ENCODE peak calls at places on chromosomes 11 and 22, in five cellular contexts. One of them, this sample, is unnamed.
A peak's percentile ranks its signal among the peaks of the same experiment; 100 is the strongest.

GRCh38 chr11:119029340-119030028 is 1.2 kb downstream of the SLC37A4 start:
- DNase-seq in colonic mucosa: peak; percentile 91
- DNase-seq in OCI-LY7: no peak
- DNase-seq in lower lobe of right lung: no peak
- DNase-seq in tibial nerve: peak; percentile 9
- DNase-seq in this sample: peak; percentile 74

GRCh38 chr22:23288301-23289129 is 108.2 kb downstream of the BCR start:
- DNase-seq in colonic mucosa: no peak
- DNase-seq in OCI-LY7: no peak
- DNase-seq in lower lobe of right lung: no peak
- DNase-seq in tibial nerve: no peak
- DNase-seq in this sample: no peak

GRCh38 chr22:25700996-25701815 is 40.8 kb upstream of the MYO18B start:
- DNase-seq in colonic mucosa: no peak
- DNase-seq in OCI-LY7: no peak
- DNase-seq in lower lobe of right lung: no peak
- DNase-seq in tibial nerve: peak; percentile 9
- DNase-seq in this sample: no peak

GRCh38 chr22:30078320-30079311 is 1.6 kb upstream of the HORMAD2 start:
- DNase-seq in colonic mucosa: no peak
- DNase-seq in OCI-LY7: no peak
- DNase-seq in lower lobe of right lung: peak; percentile 64
- DNase-seq in tibial nerve: no peak
- DNase-seq in this sample: peak; percentile 49

GRCh38 chr11:55172734-55173415 is 89.1 kb upstream of the TRIM48 start:
- DNase-seq in colonic mucosa: no peak
- DNase-seq in OCI-LY7: no peak
- DNase-seq in lower lobe of right lung: no peak
- DNase-seq in tibial nerve: no peak
- DNase-seq in this sample: no peak

GRCh38 chr11:45803981-45804805 is 756 bp upstream of the SLC35C1 start:
- DNase-seq in colonic mucosa: peak; percentile 92
- DNase-seq in OCI-LY7: peak; percentile 54
- DNase-seq in lower lobe of right lung: peak; percentile 92
- DNase-seq in tibial nerve: peak; percentile 62
- DNase-seq in this sample: peak; percentile 89

GRCh38 chr11:118872403-118872821 is 11.3 kb upstream of the CXCR5 start:
- DNase-seq in colonic mucosa: no peak
- DNase-seq in OCI-LY7: no peak
- DNase-seq in lower lobe of right lung: no peak
- DNase-seq in tibial nerve: no peak
- DNase-seq in this sample: no peak

GRCh38 chr11:57597461-57597892 is at the start of gene SERPING1:
- DNase-seq in colonic mucosa: peak; percentile 48
- DNase-seq in OCI-LY7: no peak
- DNase-seq in lower lobe of right lung: peak; percentile 70
- DNase-seq in tibial nerve: peak; percentile 83
- DNase-seq in this sample: peak; percentile 79

GRCh38 chr11:120881591-120881990 is 142.3 kb upstream of the TBCEL start:
- DNase-seq in colonic mucosa: no peak
- DNase-seq in OCI-LY7: no peak
- DNase-seq in lower lobe of right lung: no peak
- DNase-seq in tibial nerve: no peak
- DNase-seq in this sample: no peak

GRCh38 chr11:12175694-12176241 is 65.4 kb downstream of the MICAL2 start:
- DNase-seq in colonic mucosa: no peak
- DNase-seq in OCI-LY7: no peak
- DNase-seq in lower lobe of right lung: no peak
- DNase-seq in tibial nerve: no peak
- DNase-seq in this sample: no peak

GRCh38 chr22:19060356-19061009 is 61.7 kb downstream of the DGCR2 start:
- DNase-seq in colonic mucosa: no peak
- DNase-seq in OCI-LY7: no peak
- DNase-seq in lower lobe of right lung: peak; percentile 20
- DNase-seq in tibial nerve: no peak
- DNase-seq in this sample: no peak

GRCh38 chr11:66325140-66325754 is 8.4 kb upstream of the CD248 start:
- DNase-seq in colonic mucosa: no peak
- DNase-seq in OCI-LY7: peak; percentile 72
- DNase-seq in lower lobe of right lung: no peak
- DNase-seq in tibial nerve: no peak
- DNase-seq in this sample: no peak

GRCh38 chr22:28629420-28630184 is 50.0 kb downstream of the TTC28 start:
- DNase-seq in colonic mucosa: no peak
- DNase-seq in OCI-LY7: no peak
- DNase-seq in lower lobe of right lung: no peak
- DNase-seq in tibial nerve: no peak
- DNase-seq in this sample: no peak

GRCh38 chr11:23509023-23509422 is 648.7 kb upstream of the CCDC179 start:
- DNase-seq in colonic mucosa: no peak
- DNase-seq in OCI-LY7: no peak
- DNase-seq in lower lobe of right lung: no peak
- DNase-seq in tibial nerve: no peak
- DNase-seq in this sample: no peak

GRCh38 chr11:10305964-10306918 is 1.4 kb downstream of the ADM start:
- DNase-seq in colonic mucosa: peak; percentile 53
- DNase-seq in OCI-LY7: no peak
- DNase-seq in lower lobe of right lung: peak; percentile 48
- DNase-seq in tibial nerve: no peak
- DNase-seq in this sample: peak; percentile 78

GRCh38 chr11:11502303-11502828 is 119.4 kb downstream of the GALNT18 start:
- DNase-seq in colonic mucosa: peak; percentile 29
- DNase-seq in OCI-LY7: no peak
- DNase-seq in lower lobe of right lung: no peak
- DNase-seq in tibial nerve: no peak
- DNase-seq in this sample: no peak

GRCh38 chr22:37514526-37515051 is 4.6 kb downstream of the CARD10 start:
- DNase-seq in colonic mucosa: no peak
- DNase-seq in OCI-LY7: no peak
- DNase-seq in lower lobe of right lung: no peak
- DNase-seq in tibial nerve: no peak
- DNase-seq in this sample: no peak

GRCh38 chr11:57391111-57391510 is 661 bp upstream of the PRG2 start:
- DNase-seq in colonic mucosa: no peak
- DNase-seq in OCI-LY7: no peak
- DNase-seq in lower lobe of right lung: no peak
- DNase-seq in tibial nerve: no peak
- DNase-seq in this sample: no peak

GRCh38 chr11:125517116-125517804 is 21.2 kb upstream of the FEZ1 start:
- DNase-seq in colonic mucosa: no peak
- DNase-seq in OCI-LY7: no peak
- DNase-seq in lower lobe of right lung: no peak
- DNase-seq in tibial nerve: no peak
- DNase-seq in this sample: peak; percentile 96

GRCh38 chr11:129815596-129816461 is at the start of gene TMEM45B:
- DNase-seq in colonic mucosa: peak; percentile 80
- DNase-seq in OCI-LY7: no peak
- DNase-seq in lower lobe of right lung: peak; percentile 76
- DNase-seq in tibial nerve: no peak
- DNase-seq in this sample: peak; percentile 84

GRCh38 chr11:71358122-71358728 is 90.0 kb downstream of the DHCR7 start:
- DNase-seq in colonic mucosa: no peak
- DNase-seq in OCI-LY7: no peak
- DNase-seq in lower lobe of right lung: no peak
- DNase-seq in tibial nerve: no peak
- DNase-seq in this sample: no peak

GRCh38 chr11:8019671-8020597 is 32.8 kb downstream of the EIF3F start:
- DNase-seq in colonic mucosa: peak; percentile 15
- DNase-seq in OCI-LY7: no peak
- DNase-seq in lower lobe of right lung: no peak
- DNase-seq in tibial nerve: no peak
- DNase-seq in this sample: peak; percentile 29

GRCh38 chr11:72864692-72865655 is 50.8 kb downstream of the ATG16L2 start:
- DNase-seq in colonic mucosa: no peak
- DNase-seq in OCI-LY7: no peak
- DNase-seq in lower lobe of right lung: no peak
- DNase-seq in tibial nerve: peak; percentile 32
- DNase-seq in this sample: no peak

DNA sequence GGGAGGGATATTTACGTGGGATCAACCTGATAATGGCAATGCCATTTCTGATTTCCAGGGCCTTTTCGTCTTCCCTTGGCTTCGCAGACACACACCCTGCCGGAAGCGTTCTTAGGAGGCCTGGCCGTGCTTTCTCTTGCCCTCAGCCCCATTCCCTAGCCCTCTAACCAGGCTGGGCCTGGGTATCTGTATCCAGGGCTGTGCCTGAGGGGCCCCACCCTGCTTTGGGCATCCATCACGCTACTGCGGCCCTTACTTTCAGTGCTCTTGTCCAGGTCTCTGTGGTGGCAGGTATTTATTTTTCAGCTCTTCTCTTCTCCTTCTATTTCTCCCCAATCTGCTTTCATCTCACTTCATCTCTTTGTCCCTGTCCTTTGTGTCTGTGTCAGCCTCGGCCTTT is 105.0 kb downstream of the ZBTB16 start:
- DNase-seq in colonic mucosa: no peak
- DNase-seq in OCI-LY7: no peak
- DNase-seq in lower lobe of right lung: no peak
- DNase-seq in tibial nerve: no peak
- DNase-seq in this sample: no peak
- H3K27ac ChIP-seq in colonic mucosa: peak overlapping the region; percentile 64
- H3K27ac ChIP-seq in OCI-LY7: no peak overlapping the region
- H3K27ac ChIP-seq in lower lobe of right lung: peak overlapping the region; percentile 97
- H3K27ac ChIP-seq in tibial nerve: peak overlapping the region; percentile 95
- H3K27ac ChIP-seq in this sample: peak overlapping the region; percentile 75

GRCh38 chr11:68694404-68695297 is 10.3 kb downstream of the GAL start:
- DNase-seq in colonic mucosa: no peak
- DNase-seq in OCI-LY7: no peak
- DNase-seq in lower lobe of right lung: no peak
- DNase-seq in tibial nerve: no peak
- DNase-seq in this sample: peak; percentile 74
- H3K4me3 ChIP-seq in colonic mucosa: no peak overlapping the region
- H3K4me3 ChIP-seq in OCI-LY7: no peak overlapping the region
- H3K4me3 ChIP-seq in lower lobe of right lung: no peak overlapping the region
- H3K4me3 ChIP-seq in tibial nerve: no peak overlapping the region
- H3K4me3 ChIP-seq in this sample: no peak overlapping the region

DNA sequence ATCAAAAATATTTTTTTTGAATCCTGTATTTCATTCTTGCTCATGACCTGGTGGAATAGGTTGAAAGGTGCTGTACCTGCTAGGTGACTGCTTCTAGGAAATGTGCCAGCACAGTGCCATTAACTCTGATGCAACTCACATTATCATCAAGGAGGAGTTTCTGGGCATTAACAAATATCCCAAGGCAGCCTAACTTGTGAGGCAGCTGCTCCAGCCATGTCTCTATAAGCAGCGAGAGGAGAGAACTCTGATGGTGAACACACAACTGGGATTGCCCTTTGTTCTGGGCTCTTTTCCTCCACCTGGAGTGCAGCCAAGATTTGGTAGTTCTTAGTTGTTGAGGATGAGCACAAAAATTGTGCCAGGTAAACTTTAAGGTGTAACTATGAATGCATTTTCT is 25.6 kb downstream of the HEPHL1 start:
- DNase-seq in colonic mucosa: no peak
- DNase-seq in OCI-LY7: no peak
- DNase-seq in lower lobe of right lung: no peak
- DNase-seq in tibial nerve: no peak
- DNase-seq in this sample: no peak
- TF ChIP-seq CTCF in colonic mucosa: no peak
- TF ChIP-seq CTCF in OCI-LY7: no peak
- TF ChIP-seq CTCF in lower lobe of right lung: no peak
- TF ChIP-seq CTCF in tibial nerve: no peak
- TF ChIP-seq CTCF in this sample: no peak

GRCh38 chr11:65298655-65299179 is 15.9 kb upstream of the CDC42EP2 start:
- DNase-seq in colonic mucosa: no peak
- DNase-seq in OCI-LY7: no peak
- DNase-seq in lower lobe of right lung: peak; percentile 48
- DNase-seq in tibial nerve: peak; percentile 53
- DNase-seq in this sample: no peak
- H3K27ac ChIP-seq in colonic mucosa: peak overlapping the region; percentile 67
- H3K27ac ChIP-seq in OCI-LY7: no peak overlapping the region
- H3K27ac ChIP-seq in lower lobe of right lung: peak overlapping the region; percentile 80
- H3K27ac ChIP-seq in tibial nerve: peak overlapping the region; percentile 64
- H3K27ac ChIP-seq in this sample: peak overlapping the region; percentile 97

This sample was measured in endodermal cell.